ENCODE peak calls at places on chromosomes 16 and 17, in six cellular contexts. G is stimulated activated CD4-positive, alpha-beta T cell treated with anti-CD3 and anti-CD28 coated beads, TNF-alpha, amount 100 ng/mL, for 4 hours; A is neural crest cell; M is stimulated activated CD8-positive, alpha-beta memory T cell treated with anti-CD3 and anti-CD28 coated beads, Interleukin-4, amount 100 ng/mL, for 4 hours; Q is left ventricle myocardium superior; W is activated naive CD4-positive, alpha-beta T cell. S is an unnamed sample.

GRCh38 chr17:76538941-76539340 is 903 bp upstream of the PRCD start:
- DNase-seq in G (no peak), A (no peak), M (no peak), Q (no peak), W (no peak), S (no peak)

GRCh38 chr17:16945513-16946201 is 26.3 kb downstream of the TNFRSF13B start:
- DNase-seq in G (no peak), A (no peak), M (no peak), Q (no peak), W (no peak), S (no peak)

GRCh38 chr17:58640202-58640601 is 51.6 kb downstream of the TEX14 start:
- DNase-seq in G (no peak), A (no peak), M (no peak), Q (no peak), W (no peak), S (no peak)

GRCh38 chr16:56478228-56479049 is 27.1 kb downstream of the OGFOD1 start:
- DNase-seq in G (no peak), A (no peak), M (no peak), Q (no peak), W (no peak), S (no peak)

GRCh38 chr17:19738073-19738449 is 10.0 kb downstream of the ALDH3A1 start:
- DNase-seq in G (no peak), A (no peak), M (no peak), Q (no peak), W (no peak), S (no peak)

GRCh38 chr17:51770031-51770759 is 388.3 kb downstream of the CA10 start:
- DNase-seq in G (no peak), A (no peak), M (no peak), Q (no peak), W (no peak), S (no peak)

GRCh38 chr17:42692489-42692888 is 10.2 kb downstream of the CNTNAP1 start:
- DNase-seq in G (no peak), A (no peak), M (no peak), Q (no peak), W (no peak), S (no peak)

GRCh38 chr16:27748868-27749546 is 199.1 kb downstream of the KATNIP start:
- DNase-seq in G (no peak), A (no peak), M (no peak), Q (no peak), W (no peak), S (no peak)

GRCh38 chr17:57107498-57108101 is 22.6 kb downstream of the AKAP1 start:
- DNase-seq in G (no peak), A (no peak), M (no peak), Q (no peak), W (no peak), S (no peak)

GRCh38 chr16:26505501-26505900 is 561.2 kb upstream of the C16orf82 start:
- DNase-seq in G (no peak), A (no peak), M (no peak), Q (no peak), W (no peak), S (no peak)

GRCh38 chr17:15655162-15655561 is 28.9 kb downstream of the TRIM16 start:
- DNase-seq in G (no peak), A (no peak), M (no peak), Q (no peak), W (no peak), S (no peak)

GRCh38 chr17:39776267-39776666 is 38.5 kb downstream of the GRB7 start:
- DNase-seq in G (no peak), A (no peak), M (no peak), Q (no peak), W (no peak), S (no peak)